ENCODE peak calls at places on chromosome 9, in six cellular contexts. D, I, V, S, Q and H are unnamed samples.

GRCh38 chr9:95462419-95463121 is 54.2 kb downstream of the PTCH1 start:
- DNase-seq in I (peak), Q (peak), S (peak), D (peak), V (peak), H (peak)

GRCh38 chr9:90832251-90832650 is 30.6 kb downstream of the SYK start:
- DNase-seq in D (no peak), Q (no peak), V (no peak), S (no peak), I (no peak), H (no peak)

GRCh38 chr9:98118640-98119601 is at the start of gene TRIM14:
- DNase-seq in I (peak), V (peak), D (peak), Q (peak), S (peak), H (peak)

GRCh38 chr9:134473353-134474057 is 147.2 kb downstream of the RXRA start:
- DNase-seq in D (no peak), I (no peak), V (no peak), Q (no peak), S (no peak), H (no peak)

GRCh38 chr9:115118471-115119156 is 657 bp upstream of the TNC start:
- DNase-seq in V (peak), Q (peak), D (no peak), I (peak), S (peak), H (no peak)

GRCh38 chr9:117247271-117247670 is 167.6 kb downstream of the ASTN2 start:
- DNase-seq in S (no peak), Q (no peak), V (no peak), D (no peak), I (no peak), H (no peak)

GRCh38 chr9:127664678-127665507 is 41.9 kb upstream of the CFAP157 start:
- DNase-seq in S (no peak), V (no peak), D (no peak), Q (no peak), I (no peak), H (no peak)

GRCh38 chr9:82982271-82982880 is 80.6 kb downstream of the RASEF start:
- DNase-seq in Q (no peak), S (no peak), I (no peak), V (no peak), D (no peak), H (no peak)

GRCh38 chr9:114119242-114120191 is 20.4 kb upstream of the KIF12 start:
- DNase-seq in Q (no peak), I (no peak), D (no peak), S (no peak), V (no peak), H (no peak)

GRCh38 chr9:91174772-91175171 is 186.9 kb downstream of the AUH start:
- DNase-seq in V (no peak), I (no peak), Q (peak), S (no peak), D (no peak), H (no peak)

GRCh38 chr9:87422999-87423398 is 74.7 kb upstream of the DAPK1 start:
- DNase-seq in Q (no peak), I (no peak), V (no peak), S (no peak), D (no peak), H (no peak)

GRCh38 chr9:125438506-125439433 is 177.1 kb downstream of the GAPVD1 start:
- DNase-seq in Q (no peak), S (no peak), D (no peak), V (no peak), I (no peak), H (no peak)

GRCh38 chr9:125137200-125137599 is 6.1 kb downstream of the SCAI start:
- DNase-seq in I (no peak), S (no peak), Q (no peak), D (no peak), V (no peak), H (no peak)

GRCh38 chr9:96856363-96857286 is 2.3 kb upstream of the ZNF782 start:
- DNase-seq in Q (peak), I (no peak), S (peak), D (peak), V (peak), H (peak)

GRCh38 chr9:27489087-27489876 is 34.8 kb upstream of the IFNK start:
- DNase-seq in D (no peak), I (no peak), S (no peak), V (no peak), Q (no peak), H (peak)

GRCh38 chr9:112037281-112038016 is 137.6 kb downstream of the SUSD1 start:
- DNase-seq in D (no peak), S (no peak), I (no peak), V (no peak), Q (peak), H (no peak)
- TF ChIP-seq POLR2A in D (no peak), S (no peak), I (no peak), V (no peak), Q (no peak), H (no peak)

GRCh38 chr9:109133533-109133932 is 13.8 kb upstream of the TMEM245 start:
- DNase-seq in D (no peak), Q (no peak), V (no peak), I (no peak), S (no peak), H (no peak)

GRCh38 chr9:109134167-109134578 is 14.4 kb upstream of the TMEM245 start:
- DNase-seq in D (no peak), S (no peak), V (peak), I (no peak), Q (no peak), H (peak)

GRCh38 chr9:109138421-109138820 is 18.7 kb upstream of the TMEM245 start:
- DNase-seq in I (no peak), D (no peak), V (no peak), S (no peak), Q (no peak), H (no peak)

GRCh38 chr9:109129470-109130197 is 9.9 kb upstream of the TMEM245 start:
- DNase-seq in Q (no peak), V (no peak), S (no peak), I (no peak), D (no peak), H (no peak)

DNA sequence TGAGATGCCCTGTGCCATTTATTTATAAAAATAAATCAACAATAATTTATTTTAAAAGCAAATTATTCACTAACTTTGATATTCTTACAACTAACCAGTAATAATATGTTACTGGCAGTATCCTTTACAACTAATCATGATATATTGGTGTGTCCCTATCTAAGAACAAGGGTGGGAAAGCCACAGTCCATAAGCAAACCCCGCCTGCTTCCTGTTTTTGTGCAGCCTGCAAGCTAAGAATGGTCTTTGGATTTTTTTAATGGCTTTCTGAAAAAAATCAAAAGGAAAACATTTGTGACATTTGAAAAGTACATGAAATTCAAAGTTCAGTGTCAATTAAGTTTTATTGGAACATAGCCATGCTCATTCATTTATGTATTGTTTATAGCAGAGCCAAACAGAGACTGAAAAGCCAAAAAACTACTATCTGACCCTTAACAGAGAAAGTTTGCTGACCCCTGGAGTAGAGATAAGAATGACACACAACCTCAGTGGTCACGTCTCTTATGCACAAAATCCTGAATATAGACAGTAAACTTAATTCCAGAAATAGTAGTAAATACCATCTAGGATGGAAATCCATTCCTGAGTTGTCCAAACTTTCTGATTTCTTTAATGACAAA is 12.8 kb upstream of the TMEM245 start:
- DNase-seq in V (peak), I (no peak), Q (no peak), S (no peak), D (no peak), H (peak)
- TF ChIP-seq POLR2A in V (no peak), I (no peak), Q (no peak), S (no peak), D (no peak), H (no peak)

GRCh38 chr9:34124923-34125322 is 1.6 kb downstream of the DCAF12 start:
- DNase-seq in Q (no peak), S (no peak), V (no peak), D (no peak), I (no peak), H (peak)

GRCh38 chr9:34124103-34124502 is 2.4 kb downstream of the DCAF12 start:
- DNase-seq in I (no peak), Q (no peak), V (peak), D (no peak), S (no peak), H (peak)

GRCh38 chr9:34127035-34127948 is 794 bp upstream of the DCAF12 start:
- DNase-seq in S (no peak), Q (no peak), I (no peak), D (no peak), V (peak), H (peak)

GRCh38 chr9:34125681-34126206 is 754 bp downstream of the DCAF12 start:
- DNase-seq in S (no peak), I (no peak), V (peak), Q (no peak), D (no peak), H (peak)

DNA sequence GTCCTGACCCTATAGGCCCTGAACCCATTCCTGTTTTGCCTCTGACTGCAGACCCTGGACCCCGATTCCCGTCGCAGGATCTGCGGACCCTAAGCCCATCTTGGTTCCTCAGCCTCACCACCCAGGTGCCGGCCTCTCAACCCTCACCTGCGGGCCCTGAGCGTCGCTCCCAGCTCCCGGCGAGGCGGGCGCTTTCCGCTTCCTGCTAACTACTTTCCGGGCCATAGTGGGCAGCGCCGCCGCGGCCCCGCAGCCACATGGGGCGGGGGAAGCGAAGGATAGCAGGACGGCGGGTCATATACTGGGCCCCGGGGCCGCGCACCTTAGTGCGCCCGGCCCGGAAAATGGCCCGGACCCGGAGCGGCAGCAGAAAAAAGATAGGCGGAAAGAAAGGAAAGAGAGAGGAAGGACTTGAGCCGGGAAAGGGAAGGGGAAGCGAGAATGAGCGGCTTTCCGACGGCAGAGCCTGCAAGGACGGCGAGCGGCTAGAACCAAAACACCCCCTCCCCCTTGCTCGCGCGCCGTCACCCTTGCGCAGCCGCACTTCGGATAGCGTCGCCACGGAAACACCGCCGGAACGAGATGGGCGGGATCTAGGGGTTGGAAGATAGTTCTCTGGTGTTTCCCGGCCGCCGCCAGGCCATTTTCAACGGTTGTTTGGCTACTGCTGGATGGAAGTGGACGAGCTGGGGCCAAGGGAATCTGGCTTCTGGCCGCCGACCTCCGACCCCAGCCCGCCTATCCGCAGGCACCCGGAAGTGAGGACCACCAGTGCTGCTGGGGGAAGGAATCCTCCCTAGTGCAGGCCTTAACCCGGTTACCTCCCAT is at the start of gene DCAF12:
- DNase-seq in V (peak), S (peak), Q (peak), I (peak), D (peak), H (peak)
- TF ChIP-seq POLR2A in V (peak), S (peak), Q (peak), I (peak), D (peak), H (peak)

GRCh38 chr9:136545966-136546696 is at the start of gene NOTCH1:
- DNase-seq in D (peak), V (peak), I (peak), S (peak), Q (peak), H (peak)

GRCh38 chr9:136543830-136544548 is 1.9 kb downstream of the NOTCH1 start:
- DNase-seq in I (peak), Q (no peak), S (no peak), D (no peak), V (no peak), H (no peak)

GRCh38 chr9:136545065-136545965 is 533 bp downstream of the NOTCH1 start:
- DNase-seq in D (no peak), V (peak), I (no peak), Q (peak), S (peak), H (no peak)

GRCh38 chr9:136543280-136543679 is 2.6 kb downstream of the NOTCH1 start:
- DNase-seq in Q (no peak), S (no peak), I (no peak), V (no peak), D (no peak), H (no peak)

GRCh38 chr9:136544549-136545064 is 1.2 kb downstream of the NOTCH1 start:
- DNase-seq in Q (peak), D (peak), I (no peak), S (peak), V (peak), H (no peak)
- TF ChIP-seq POLR2A in Q (peak), D (peak), I (no peak), S (no peak), V (no peak), H (no peak)

GRCh38 chr9:124037790-124038189 is 26.2 kb downstream of the LHX2 start:
- DNase-seq in D (no peak), I (no peak), Q (no peak), S (no peak), V (peak), H (no peak)
- TF ChIP-seq POLR2A in D (no peak), I (no peak), Q (no peak), S (no peak), V (no peak), H (no peak)

DNA sequence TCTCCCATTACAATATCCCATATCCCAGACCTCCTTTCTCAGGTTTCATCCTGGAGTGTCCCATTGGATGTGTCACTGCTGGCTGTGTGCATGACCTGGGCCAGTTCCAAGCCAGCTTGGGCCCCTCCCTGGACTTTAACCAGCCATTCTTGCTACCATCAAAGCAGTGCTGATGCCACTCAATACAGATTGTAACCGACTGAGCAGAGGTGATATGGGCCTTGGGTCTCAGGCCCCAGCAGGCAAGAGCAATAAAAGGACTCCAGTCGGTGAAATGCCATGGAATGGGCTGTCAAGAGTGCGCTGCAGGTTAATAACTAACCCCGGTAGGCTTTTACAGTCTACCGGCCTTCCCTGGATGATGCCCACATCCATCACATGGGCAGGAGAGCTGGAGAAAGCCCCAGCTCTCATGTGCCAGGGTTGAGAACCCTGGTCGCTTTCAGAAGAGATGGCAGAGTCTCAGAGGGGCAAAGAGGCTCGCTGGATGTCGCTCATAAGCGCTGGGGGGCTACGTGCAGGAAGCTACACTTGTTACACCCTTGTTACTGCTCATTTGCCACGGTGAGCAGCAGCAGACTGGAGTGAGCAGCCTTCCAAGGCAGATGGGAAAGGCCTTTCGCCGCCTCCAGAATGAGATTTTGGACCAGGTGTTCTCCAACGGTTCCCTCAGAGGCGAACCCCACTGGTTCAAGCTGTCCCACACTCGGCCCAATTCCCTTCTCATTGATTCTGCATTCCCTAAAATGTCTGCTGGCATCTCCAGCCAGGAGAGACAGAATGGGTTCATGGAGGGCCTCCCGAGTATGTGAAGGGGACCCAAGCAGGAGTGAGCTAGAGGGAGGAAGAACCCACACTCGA is 13.2 kb downstream of the EPB41L4B start:
- DNase-seq in V (no peak), S (no peak), Q (no peak), I (no peak), D (no peak), H (no peak)
- TF ChIP-seq POLR2A in V (no peak), S (no peak), Q (peak), I (no peak), D (no peak), H (no peak)

GRCh38 chr9:693460-694390 is 147.8 kb upstream of the DMRT1 start:
- DNase-seq in I (no peak), D (no peak), Q (no peak), V (no peak), S (peak), H (no peak)
- TF ChIP-seq POLR2A in I (no peak), D (peak), Q (no peak), V (no peak), S (peak), H (no peak)

DNA sequence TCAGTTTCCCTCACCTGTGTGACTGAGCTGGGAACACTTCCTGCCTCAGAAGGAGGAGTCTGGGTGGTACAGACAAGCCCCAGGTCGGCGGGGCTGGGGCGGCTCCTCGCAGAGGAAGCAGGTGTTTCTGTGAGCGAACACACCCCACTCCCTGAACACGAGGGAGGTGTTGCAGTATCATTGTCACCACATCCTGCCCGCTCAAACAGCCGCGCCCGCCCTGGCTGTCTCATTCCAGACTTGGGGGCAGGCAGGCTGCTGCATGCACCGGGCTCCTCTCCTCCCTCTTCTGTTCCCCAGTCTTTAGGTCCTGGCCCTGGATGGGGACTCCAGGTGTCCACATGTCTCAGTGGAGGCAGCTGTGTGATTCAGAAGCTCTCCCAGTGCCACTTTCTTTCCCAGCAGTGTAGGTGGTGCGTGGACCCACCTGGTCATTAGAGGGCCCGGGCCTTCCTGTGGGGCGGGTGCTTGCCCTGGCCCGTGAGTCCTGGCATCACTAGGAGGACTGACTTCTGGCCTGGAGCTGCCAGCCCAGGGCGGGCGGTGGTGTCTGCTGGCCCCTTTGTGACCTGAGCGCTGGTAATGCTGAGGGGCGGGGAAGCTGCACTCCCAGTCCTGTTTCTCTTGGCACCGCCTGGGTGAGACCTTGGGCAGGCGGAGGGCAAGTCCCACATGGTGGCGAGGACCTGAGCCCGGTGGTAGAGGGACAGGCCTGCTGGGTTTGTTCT is 18.3 kb upstream of the PHYHD1 start:
- DNase-seq in D (peak), I (peak), V (no peak), Q (peak), S (no peak), H (no peak)
- TF ChIP-seq POLR2A in D (peak), I (no peak), V (no peak), Q (peak), S (no peak), H (peak)